ENCODE peak calls at places on chromosomes 16 and 17, in six cellular contexts. Y, D, Z, I, R and G are unnamed samples.
A peak's percentile ranks its signal among the peaks of the same experiment; 100 is the strongest.

GRCh38 chr16:85396879-85397871 is 215.9 kb upstream of the GSE1 start:
- DNase-seq in D (peak; percentile 64), Z (no peak), I (peak; percentile 17), Y (peak; percentile 22), R (no peak), G (peak; percentile 66)

GRCh38 chr17:50681260-50682200 is 26.2 kb downstream of the ANKRD40 start:
- DNase-seq in Z (peak; percentile 55), Y (no peak), R (peak; percentile 52), I (no peak), D (peak; percentile 70), G (peak; percentile 54)

GRCh38 chr16:81752876-81753227 is 26.2 kb upstream of the PLCG2 start:
- DNase-seq in I (no peak), R (no peak), Y (no peak), Z (no peak), D (no peak), G (no peak)

GRCh38 chr17:41060052-41060604 is at the start of gene KRTAP2-3:
- DNase-seq in D (no peak), R (no peak), Z (peak; percentile 87), Y (no peak), I (no peak), G (no peak)

GRCh38 chr17:7885357-7886226 is 3.0 kb upstream of the CHD3 start:
- DNase-seq in Z (no peak), Y (peak; percentile 41), I (peak; percentile 66), R (peak; percentile 56), D (peak; percentile 73), G (peak; percentile 88)

GRCh38 chr16:1188781-1189189 is 35.9 kb downstream of the CACNA1H start:
- DNase-seq in R (peak; percentile 79), Y (peak; percentile 58), Z (no peak), D (no peak), I (peak; percentile 61), G (no peak)

GRCh38 chr17:35141681-35142466 is at the start of gene NLE1:
- DNase-seq in Z (peak; percentile 44), I (peak; percentile 79), Y (peak; percentile 84), D (peak; percentile 86), R (peak; percentile 81), G (peak; percentile 97)

GRCh38 chr17:63993368-63993990 is 4.7 kb upstream of the PRR29 start:
- DNase-seq in Y (no peak), R (peak; percentile 50), D (no peak), I (no peak), Z (no peak), G (peak; percentile 74)

GRCh38 chr16:70399326-70399725 is 39.6 kb downstream of the ST3GAL2 start:
- DNase-seq in R (no peak), I (no peak), D (no peak), Y (no peak), Z (no peak), G (no peak)

GRCh38 chr17:51200846-51201245 is 34.6 kb downstream of the NME2 start:
- DNase-seq in I (no peak), D (no peak), R (no peak), Z (no peak), Y (no peak), G (no peak)

GRCh38 chr17:75032896-75033294 is 13.9 kb downstream of the ATP5PD start:
- DNase-seq in R (no peak), Y (peak; percentile 47), Z (no peak), I (peak; percentile 45), D (peak; percentile 77), G (no peak)

GRCh38 chr16:88289001-88289400 is 93.8 kb upstream of the ZNF469 start:
- DNase-seq in R (no peak), Z (no peak), I (no peak), D (no peak), Y (no peak), G (no peak)

GRCh38 chr17:30290696-30291570 is 811 bp downstream of the BLMH start:
- DNase-seq in Y (peak; percentile 45), I (peak; percentile 25), Z (no peak), R (no peak), D (peak; percentile 66), G (peak; percentile 81)

GRCh38 chr16:55527885-55528284 is 19.0 kb downstream of the LPCAT2 start:
- DNase-seq in I (no peak), Y (no peak), D (no peak), Z (no peak), R (no peak), G (no peak)
- H3K27ac ChIP-seq in I (no peak overlapping the region), Y (no peak overlapping the region), D (no peak overlapping the region), Z (no peak overlapping the region), R (no peak overlapping the region), G (no peak overlapping the region)

DNA sequence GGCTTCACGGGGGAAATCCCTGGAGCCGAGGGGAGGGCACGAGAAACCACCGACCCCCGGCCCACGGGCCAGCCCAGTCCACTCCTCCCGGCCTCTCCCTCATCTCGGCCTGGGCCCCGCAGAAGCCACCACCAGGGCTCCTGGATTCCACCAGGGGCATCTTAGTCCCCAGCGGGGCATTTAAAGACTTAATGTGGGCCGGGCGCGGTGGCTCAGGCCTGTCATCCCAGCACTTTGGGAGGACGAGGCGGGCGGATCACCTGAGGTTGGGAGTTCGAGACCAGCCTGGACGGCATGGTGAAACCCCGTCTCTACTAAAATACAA is 24.1 kb upstream of the ABR start:
- DNase-seq in D (no peak), Y (no peak), R (no peak), I (no peak), Z (no peak), G (no peak)
- H3K4me3 ChIP-seq in D (peak overlapping the region; percentile 71), Y (peak overlapping the region; percentile 23), R (peak overlapping the region; percentile 71), I (no peak overlapping the region), Z (peak overlapping the region; percentile 62), G (peak overlapping the region; percentile 56)

DNA sequence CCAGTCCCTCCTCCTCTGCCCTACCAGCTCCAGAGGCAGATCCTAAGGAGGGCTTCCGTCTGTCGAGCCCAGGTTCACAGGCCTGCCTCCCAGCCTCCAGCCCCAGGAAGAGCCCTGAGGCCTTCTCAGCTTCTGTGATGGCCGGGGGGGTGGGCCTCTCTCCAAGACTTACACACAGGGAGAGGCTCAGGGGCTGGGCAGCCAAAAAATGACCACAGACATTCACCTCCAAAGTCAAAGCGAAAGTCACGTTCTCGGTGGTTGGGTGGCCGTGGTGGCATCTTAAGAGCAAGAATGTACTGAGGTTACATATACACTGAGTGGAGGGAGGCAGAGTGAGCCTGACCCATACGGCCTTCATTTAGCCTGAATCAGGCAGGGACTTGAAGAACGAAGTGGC is 119.1 kb downstream of the CCDC182 start:
- DNase-seq in I (no peak), D (peak; percentile 51), R (no peak), Y (peak; percentile 22), Z (no peak), G (peak; percentile 50)
- H3K27ac ChIP-seq in I (no peak overlapping the region), D (no peak overlapping the region), R (no peak overlapping the region), Y (peak overlapping the region; percentile 30), Z (no peak overlapping the region), G (no peak overlapping the region)

GRCh38 chr17:81927145-81927652 is 336 bp downstream of the MAFG start:
- DNase-seq in R (no peak), D (no peak), I (no peak), Y (no peak), Z (no peak), G (peak; percentile 89)

GRCh38 chr17:81926451-81927144 is 937 bp downstream of the MAFG start:
- DNase-seq in D (peak; percentile 91), R (peak; percentile 81), I (peak; percentile 72), Z (peak; percentile 50), Y (peak; percentile 89), G (peak; percentile 92)

GRCh38 chr17:81927653-81928496 is at the start of gene MAFG:
- DNase-seq in R (peak; percentile 90), Y (peak; percentile 91), D (peak; percentile 94), I (peak; percentile 92), Z (peak; percentile 79), G (peak; percentile 97)

GRCh38 chr17:81924557-81925532 is 2.7 kb downstream of the MAFG start:
- DNase-seq in R (no peak), D (no peak), I (no peak), Y (no peak), Z (no peak), G (no peak)

DNA sequence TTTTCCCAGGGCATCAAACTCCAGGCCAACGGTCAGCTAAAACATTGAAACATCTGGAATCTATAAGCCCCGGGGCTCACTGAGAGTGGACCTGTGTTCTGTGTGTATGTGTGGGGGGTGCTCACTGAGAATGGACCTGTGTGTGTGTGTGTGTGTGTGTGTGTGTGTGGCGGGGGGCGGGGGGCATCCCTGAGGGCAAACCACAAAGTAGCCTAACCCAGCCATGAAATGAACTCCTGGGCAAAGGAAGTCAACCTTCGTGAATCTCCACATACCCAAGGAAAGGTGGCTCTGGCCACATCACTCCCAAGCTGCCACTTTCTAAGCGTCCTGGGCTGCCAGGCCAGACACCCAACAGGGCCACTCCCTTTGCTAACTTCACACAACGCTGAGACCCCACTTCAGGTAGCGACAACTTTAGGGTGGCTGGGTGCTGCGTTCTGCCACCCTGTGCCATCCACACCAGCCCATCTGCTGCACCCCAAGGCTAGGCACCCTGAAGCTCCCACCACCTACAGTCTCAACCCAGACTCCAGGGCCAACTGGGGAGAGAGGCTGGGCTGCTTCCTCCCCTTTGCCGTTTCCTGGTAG is 1.6 kb downstream of the MAFG start:
- DNase-seq in R (no peak), Y (no peak), D (no peak), Z (no peak), I (no peak), G (no peak)
- H3K4me3 ChIP-seq in R (peak overlapping the region; percentile 100), Y (peak overlapping the region; percentile 96), D (peak overlapping the region; percentile 99), Z (peak overlapping the region; percentile 77), I (no peak overlapping the region), G (peak overlapping the region; percentile 99)